ENCODE peak calls at places on chromosome 10, in nine cellular contexts. X, R, S, E, W, K, M, Q and C are unnamed samples.

GRCh38 chr10:20871970-20872369 is 25.1 kb downstream of the NEBL start:
- DNase-seq in X (no peak), S (no peak), R (no peak), E (no peak), K (no peak), W (no peak), Q (no peak), M (no peak), C (no peak)

GRCh38 chr10:114470956-114471905 is 66.9 kb upstream of the AFAP1L2 start:
- DNase-seq in X (no peak), W (peak), S (peak), M (peak), Q (peak), E (peak), R (peak), K (peak), C (peak)

GRCh38 chr10:72306215-72306760 is 32.6 kb downstream of the DDIT4 start:
- DNase-seq in M (no peak), Q (no peak), K (no peak), X (no peak), S (no peak), R (no peak), E (no peak), W (no peak), C (no peak)

GRCh38 chr10:4623757-4624420 is 202.1 kb upstream of the AKR1E2 start:
- DNase-seq in E (no peak), M (no peak), S (no peak), K (no peak), W (no peak), Q (no peak), X (no peak), R (peak), C (peak)

GRCh38 chr10:98299341-98299740 is 31.3 kb upstream of the LOXL4 start:
- DNase-seq in S (peak), X (no peak), R (peak), W (no peak), Q (no peak), K (peak), M (no peak), E (no peak), C (peak)

GRCh38 chr10:47308775-47309174 is 8.8 kb downstream of the GDF10 start:
- DNase-seq in S (no peak), K (no peak), Q (no peak), X (no peak), M (no peak), W (peak), R (no peak), E (no peak), C (no peak)

GRCh38 chr10:119872860-119873671 is 423 bp upstream of the MCMBP start:
- DNase-seq in R (peak), M (no peak), E (peak), X (peak), Q (peak), K (peak), S (peak), W (peak), C (peak)

GRCh38 chr10:49318028-49318427 is 19.1 kb downstream of the C10orf71 start:
- DNase-seq in R (no peak), X (no peak), S (no peak), E (no peak), K (no peak), M (no peak), W (no peak), Q (no peak), C (no peak)

GRCh38 chr10:62426086-62426485 is 51.9 kb downstream of the ZNF365 start:
- DNase-seq in M (peak), E (no peak), X (no peak), W (no peak), Q (no peak), K (peak), R (peak), S (peak), C (no peak)

GRCh38 chr10:79108728-79109127 is 40.0 kb downstream of the ZMIZ1 start:
- DNase-seq in R (no peak), E (no peak), K (no peak), M (no peak), X (no peak), W (no peak), Q (no peak), S (no peak), C (no peak)

GRCh38 chr10:46552526-46553237 is 3.8 kb downstream of the GPRIN2 start:
- DNase-seq in E (no peak), Q (no peak), R (no peak), W (peak), K (no peak), X (no peak), S (no peak), M (no peak), C (no peak)

GRCh38 chr10:48981310-48981907 is 41.8 kb upstream of the LRRC18 start:
- DNase-seq in R (peak), K (peak), W (no peak), S (peak), X (peak), M (no peak), E (peak), Q (peak), C (peak)

GRCh38 chr10:4073912-4074311 is 288.9 kb upstream of the KLF6 start:
- DNase-seq in X (peak), Q (no peak), W (peak), K (peak), R (peak), M (peak), E (no peak), S (no peak), C (no peak)

GRCh38 chr10:4127518-4128315 is 342.7 kb upstream of the KLF6 start:
- DNase-seq in M (no peak), W (no peak), R (no peak), S (no peak), X (no peak), E (peak), Q (no peak), K (no peak), C (peak)

GRCh38 chr10:3745582-3745981 is 39.4 kb downstream of the KLF6 start:
- DNase-seq in Q (no peak), M (no peak), W (no peak), S (no peak), X (no peak), K (no peak), E (no peak), R (no peak), C (no peak)

GRCh38 chr10:103915794-103916193 is 2.2 kb downstream of the STN1 start:
- DNase-seq in R (peak), K (peak), S (no peak), X (no peak), Q (peak), W (no peak), E (peak), M (no peak), C (no peak)

GRCh38 chr10:1962025-1962424 is 224.7 kb upstream of the ADARB2 start:
- DNase-seq in K (peak), Q (no peak), X (no peak), W (no peak), E (no peak), R (no peak), M (no peak), S (no peak), C (no peak)

GRCh38 chr10:130141038-130141437 is 4.8 kb downstream of the GLRX3 start:
- DNase-seq in K (no peak), Q (no peak), X (no peak), M (no peak), W (no peak), E (no peak), R (no peak), S (no peak), C (no peak)

GRCh38 chr10:79482721-79483120 is 29.6 kb upstream of the EIF5AL1 start:
- DNase-seq in K (no peak), S (no peak), M (no peak), Q (no peak), R (no peak), X (peak), W (peak), E (no peak), C (peak)

GRCh38 chr10:99119258-99119748 is 116.3 kb downstream of the HPSE2 start:
- DNase-seq in Q (no peak), W (no peak), M (no peak), R (no peak), K (no peak), E (no peak), X (no peak), S (no peak), C (no peak)

GRCh38 chr10:119246862-119247549 is 39.6 kb downstream of the GRK5 start:
- DNase-seq in R (peak), X (peak), S (no peak), K (peak), Q (no peak), M (no peak), E (no peak), W (no peak), C (peak)

GRCh38 chr10:86200269-86200668 is 166.3 kb downstream of the GRID1 start:
- DNase-seq in K (no peak), W (peak), E (no peak), X (no peak), M (no peak), S (no peak), R (no peak), Q (no peak), C (no peak)